ENCODE peak calls at places on chromosomes 6 and 20, in seven cellular contexts. U, N, Y, W, B, F and G are unnamed samples.

GRCh38 chr6:113055086-113055485 is 708.0 kb downstream of the RFPL4B start:
- DNase-seq in W (no peak), F (no peak), N (no peak), B (no peak), Y (no peak), U (no peak), G (no peak)

GRCh38 chr6:99868074-99868702 is 125.8 kb downstream of the MCHR2 start:
- DNase-seq in N (peak; percentile 76), U (peak; percentile 51), F (peak; percentile 59), B (peak; percentile 31), W (peak; percentile 65), Y (peak; percentile 78), G (peak; percentile 69)

GRCh38 chr20:40462600-40462999 is 226.4 kb downstream of the MAFB start:
- DNase-seq in F (no peak), W (no peak), B (no peak), N (no peak), U (no peak), Y (no peak), G (no peak)

GRCh38 chr20:57547250-57547649 is 13.7 kb upstream of the PCK1 start:
- DNase-seq in F (no peak), U (peak; percentile 13), N (no peak), B (no peak), W (no peak), Y (no peak), G (no peak)

GRCh38 chr6:166942393-166943168 is 13.8 kb downstream of the RNASET2 start:
- DNase-seq in F (no peak), U (peak; percentile 46), B (no peak), N (no peak), Y (no peak), W (peak; percentile 85), G (no peak)

GRCh38 chr6:148653138-148653776 is 93.6 kb upstream of the UST start:
- DNase-seq in W (no peak), Y (peak; percentile 37), B (no peak), U (no peak), N (no peak), F (no peak), G (peak; percentile 75)

GRCh38 chr6:129370268-129370916 is 339.6 kb downstream of the ARHGAP18 start:
- DNase-seq in B (peak; percentile 5), N (peak; percentile 30), F (peak; percentile 50), U (peak; percentile 57), W (peak; percentile 4), Y (peak; percentile 29), G (peak; percentile 67)

GRCh38 chr6:18263561-18264337 is 581 bp downstream of the DEK start:
- DNase-seq in B (no peak), Y (no peak), F (peak; percentile 67), U (no peak), N (no peak), W (peak; percentile 33), G (no peak)

GRCh38 chr6:114541794-114542193 is 199.0 kb upstream of the HS3ST5 start:
- DNase-seq in N (no peak), U (no peak), W (no peak), F (no peak), B (no peak), Y (no peak), G (no peak)

GRCh38 chr20:49230575-49231211 is 11.5 kb downstream of the DDX27 start:
- DNase-seq in W (peak; percentile 80), B (no peak), N (no peak), U (peak; percentile 16), F (peak; percentile 69), Y (no peak), G (peak; percentile 87)

GRCh38 chr6:41503841-41504525 is 42.2 kb upstream of the FOXP4 start:
- DNase-seq in F (peak; percentile 42), W (no peak), U (peak; percentile 73), Y (no peak), B (no peak), N (no peak), G (peak; percentile 79)

GRCh38 chr6:6251555-6252280 is 68.7 kb downstream of the F13A1 start:
- DNase-seq in N (no peak), B (no peak), U (no peak), F (no peak), Y (no peak), W (no peak), G (no peak)

GRCh38 chr6:41677430-41678045 is 39.3 kb downstream of the MDFI start:
- DNase-seq in B (no peak), U (no peak), N (no peak), F (no peak), W (no peak), Y (no peak), G (no peak)

GRCh38 chr6:43953794-43954310 is 173.4 kb downstream of the MRPL14 start:
- DNase-seq in N (peak; percentile 80), U (no peak), F (peak; percentile 58), Y (no peak), W (no peak), B (peak; percentile 31), G (peak; percentile 74)

GRCh38 chr20:6792789-6793188 is 25.3 kb downstream of the BMP2 start:
- DNase-seq in B (no peak), F (no peak), U (no peak), Y (no peak), W (no peak), N (no peak), G (no peak)
- H2BK120ac ChIP-seq in B (no peak overlapping the region), F (no peak overlapping the region), U (no peak overlapping the region), Y (no peak overlapping the region), W (no peak overlapping the region), N (no peak overlapping the region), G (no peak overlapping the region)

GRCh38 chr20:48003021-48003420 is 217.7 kb upstream of the SULF2 start:
- DNase-seq in B (no peak), N (no peak), U (no peak), F (no peak), W (no peak), Y (no peak), G (no peak)
- H2BK5ac ChIP-seq in B (no peak overlapping the region), N (no peak overlapping the region), U (no peak overlapping the region), F (no peak overlapping the region), W (no peak overlapping the region), Y (no peak overlapping the region), G (no peak overlapping the region)

GRCh38 chr6:26232950-26233607 is 131.9 kb upstream of the BTN3A2 start:
- DNase-seq in B (no peak), N (peak; percentile 62), W (peak; percentile 54), Y (no peak), F (no peak), U (peak; percentile 79), G (no peak)

GRCh38 chr6:26234421-26235239 is 130.4 kb upstream of the BTN3A2 start:
- DNase-seq in U (peak; percentile 84), N (peak; percentile 67), B (no peak), W (peak; percentile 58), F (peak; percentile 87), Y (no peak), G (peak; percentile 96)

GRCh38 chr6:26232306-26232949 is 132.6 kb upstream of the BTN3A2 start:
- DNase-seq in Y (no peak), W (peak; percentile 71), U (no peak), F (no peak), B (no peak), N (no peak), G (peak; percentile 51)

GRCh38 chr6:26235240-26235730 is 129.7 kb upstream of the BTN3A2 start:
- DNase-seq in W (no peak), N (no peak), B (no peak), Y (no peak), F (no peak), U (no peak), G (no peak)

DNA sequence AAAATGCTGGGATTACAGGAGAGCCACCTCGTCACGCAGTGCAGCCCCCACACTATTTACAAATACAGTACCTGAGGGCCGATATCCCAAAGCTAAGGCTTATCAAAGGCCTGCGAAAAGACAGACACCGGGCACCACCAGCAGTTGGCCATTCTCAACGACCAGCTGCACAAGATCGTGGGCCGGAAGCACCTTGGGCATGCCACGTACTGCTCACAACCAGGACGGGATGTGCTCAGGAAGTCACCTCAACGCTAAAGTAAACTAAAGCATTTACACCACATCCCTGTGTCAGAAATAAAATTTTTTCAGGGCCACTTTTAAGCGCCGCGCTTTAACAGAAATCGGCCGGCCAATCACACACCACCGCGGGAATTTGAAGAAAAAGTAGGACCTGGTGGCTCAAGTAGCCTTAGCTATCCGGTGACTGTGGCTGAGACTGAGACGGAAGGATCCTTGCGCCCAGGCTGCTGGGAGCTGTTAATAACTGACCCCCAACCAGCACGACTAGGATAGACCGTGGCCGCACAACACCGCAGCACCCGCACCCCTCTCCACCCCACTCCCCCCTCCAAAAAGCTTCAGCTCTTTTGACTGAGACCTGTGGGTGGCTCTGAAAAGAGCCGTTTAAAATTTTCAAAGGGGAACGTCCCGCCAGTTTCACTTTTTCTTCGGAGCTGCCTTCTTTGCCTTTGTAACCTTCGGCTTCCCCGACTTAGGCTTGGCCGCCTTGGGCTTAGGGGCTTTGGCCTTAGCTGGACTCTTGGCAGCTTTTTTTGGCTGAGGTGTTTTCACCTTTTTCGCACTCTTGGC is 131.2 kb upstream of the BTN3A2 start:
- DNase-seq in F (peak; percentile 81), N (peak; percentile 64), Y (no peak), U (peak; percentile 63), B (no peak), W (peak; percentile 73), G (peak; percentile 91)
- H2BK120ac ChIP-seq in F (no peak overlapping the region), N (no peak overlapping the region), Y (no peak overlapping the region), U (peak overlapping the region; percentile 6), B (peak overlapping the region; percentile 58), W (peak overlapping the region; percentile 63), G (peak overlapping the region; percentile 74)

GRCh38 chr20:32787168-32787567 is 25.0 kb downstream of the DNMT3B start:
- DNase-seq in Y (no peak), N (no peak), U (no peak), B (no peak), F (no peak), W (no peak), G (no peak)
- H2BK5ac ChIP-seq in Y (no peak overlapping the region), N (no peak overlapping the region), U (no peak overlapping the region), B (no peak overlapping the region), F (no peak overlapping the region), W (no peak overlapping the region), G (no peak overlapping the region)

GRCh38 chr6:4299476-4299875 is 164.1 kb upstream of the ECI2 start:
- DNase-seq in B (no peak), W (no peak), N (no peak), Y (no peak), F (no peak), U (no peak), G (no peak)
- H2BK120ac ChIP-seq in B (no peak overlapping the region), W (no peak overlapping the region), N (no peak overlapping the region), Y (no peak overlapping the region), F (no peak overlapping the region), U (no peak overlapping the region), G (no peak overlapping the region)